ENCODE peak calls at places on chromosome 1, in ten cellular contexts. Y is activated T-helper 1 cell treated with anti-CD3 and anti-CD28 coated beads, Interleukin-2, amount 50 U/mL, for 16 hours; H is NCI-H2107; F is germinal center; S is ELR; M is Kasumi-1; Z is occipital lobe; J is CD4-positive, alpha-beta T cell; T is endodermal cell; G is Caco-2. U is an unnamed sample.

GRCh38 chr1:155177192-155177917 is 3.7 kb downstream of the TRIM46 start:
- DNase-seq in Y (no peak), H (no peak), F (no peak), S (no peak), M (no peak), Z (no peak), J (no peak), T (peak), G (no peak), U (no peak)

GRCh38 chr1:55192093-55192492 is 23.1 kb downstream of the USP24 start:
- DNase-seq in Y (no peak), H (no peak), F (no peak), S (no peak), M (no peak), Z (no peak), J (no peak), T (no peak), G (no peak), U (no peak)

GRCh38 chr1:5254131-5254725 is 599.8 kb downstream of the AJAP1 start:
- DNase-seq in Y (no peak), H (no peak), F (no peak), S (no peak), M (no peak), Z (no peak), J (no peak), T (no peak), G (no peak), U (no peak)

GRCh38 chr1:227434808-227435207 is 116.5 kb upstream of the CDC42BPA start:
- DNase-seq in Y (no peak), H (no peak), F (no peak), S (no peak), M (no peak), Z (no peak), J (no peak), T (no peak), G (no peak), U (no peak)

GRCh38 chr1:117642963-117643362 is 37.1 kb downstream of the TENT5C start:
- DNase-seq in Y (no peak), H (no peak), F (no peak), S (no peak), M (no peak), Z (no peak), J (no peak), T (no peak), G (no peak), U (no peak)

GRCh38 chr1:229341811-229342304 is 989 bp downstream of the CCSAP start:
- DNase-seq in Y (no peak), H (no peak), F (no peak), S (peak), M (peak), Z (no peak), J (no peak), T (no peak), G (no peak), U (peak)

GRCh38 chr1:233863901-233864545 is 40.5 kb upstream of the SLC35F3 start:
- DNase-seq in Y (no peak), H (no peak), F (no peak), S (no peak), M (peak), Z (no peak), J (no peak), T (no peak), G (no peak), U (no peak)

GRCh38 chr1:228284148-228284495 is 76.3 kb downstream of the OBSCN start:
- DNase-seq in Y (no peak), H (no peak), F (no peak), S (no peak), M (no peak), Z (no peak), J (no peak), T (peak), G (no peak), U (no peak)

GRCh38 chr1:19067187-19067911 is 110.9 kb upstream of the IFFO2 start:
- DNase-seq in Y (no peak), H (no peak), F (no peak), S (no peak), M (no peak), Z (peak), J (no peak), T (peak), G (no peak), U (no peak)

GRCh38 chr1:15188145-15188544 is 34.6 kb downstream of the TMEM51 start:
- DNase-seq in Y (no peak), H (no peak), F (no peak), S (no peak), M (no peak), Z (no peak), J (no peak), T (peak), G (no peak), U (no peak)

GRCh38 chr1:88892146-88892877 is 945 bp upstream of the GTF2B start:
- DNase-seq in Y (no peak), H (no peak), F (no peak), S (peak), M (no peak), Z (no peak), J (no peak), T (peak), G (peak), U (peak)